ENCODE peak calls at places on chromosome 4, in five cellular contexts. M is WTC11, X is activated gamma-delta T cell treated with Interleukin-2 at 50 U/mL for 16 hours, P is aorta, H is GM12891. E is an unnamed sample.

GRCh38 chr4:98626350-98626749 is 32.1 kb downstream of the TSPAN5 start:
- DNase-seq in X (no peak), H (no peak), P (peak), M (peak), E (no peak)

GRCh38 chr4:110621839-110622751 is 782 bp downstream of the PITX2 start:
- DNase-seq in P (no peak), H (no peak), X (no peak), M (peak), E (no peak)

GRCh38 chr4:40828661-40829060 is 78.9 kb downstream of the NSUN7 start:
- DNase-seq in X (no peak), M (no peak), P (no peak), H (no peak), E (no peak)

GRCh38 chr4:183444953-183445543 is 612 bp downstream of the CDKN2AIP start:
- DNase-seq in P (peak), H (peak), X (no peak), M (peak), E (peak)

GRCh38 chr4:143618811-143619210 is 81.7 kb downstream of the FREM3 start:
- DNase-seq in H (no peak), M (no peak), P (no peak), X (no peak), E (no peak)

GRCh38 chr4:68613752-68614151 is 37.6 kb upstream of the UGT2B17 start:
- DNase-seq in P (no peak), X (no peak), H (no peak), M (no peak), E (no peak)

GRCh38 chr4:141885112-141885511 is 248.7 kb downstream of the IL15 start:
- DNase-seq in H (no peak), M (no peak), X (no peak), P (no peak), E (no peak)

GRCh38 chr4:4608214-4608537 is 66.3 kb upstream of the STX18 start:
- DNase-seq in M (no peak), X (no peak), H (no peak), P (no peak), E (no peak)

GRCh38 chr4:152316969-152317368 is 218.9 kb downstream of the FBXW7 start:
- DNase-seq in X (no peak), H (no peak), P (no peak), M (no peak), E (no peak)

GRCh38 chr4:152485726-152486276 is 50.1 kb downstream of the FBXW7 start:
- DNase-seq in X (no peak), H (no peak), M (no peak), P (no peak), E (no peak)

GRCh38 chr4:5524900-5525299 is 183.5 kb downstream of the EVC2 start:
- DNase-seq in H (no peak), X (no peak), P (no peak), M (no peak), E (no peak)

GRCh38 chr4:141647982-141648381 is 11.6 kb downstream of the IL15 start:
- DNase-seq in P (no peak), H (no peak), M (no peak), X (no peak), E (no peak)

GRCh38 chr4:52873861-52874343 is 11.8 kb downstream of the RASL11B start:
- DNase-seq in H (no peak), P (no peak), X (no peak), M (peak), E (no peak)

GRCh38 chr4:182880387-182881356 is 36.5 kb downstream of the DCTD start:
- DNase-seq in M (no peak), P (no peak), X (no peak), H (no peak), E (no peak)

GRCh38 chr4:7650606-7651400 is 216.1 kb upstream of the PSAPL1 start:
- DNase-seq in H (no peak), M (peak), X (no peak), P (peak), E (no peak)

GRCh38 chr4:85720736-85721135 is 245.8 kb downstream of the ARHGAP24 start:
- DNase-seq in M (no peak), P (no peak), X (no peak), H (no peak), E (no peak)

GRCh38 chr4:48372272-48372671 is 30.9 kb downstream of the SLAIN2 start:
- DNase-seq in M (no peak), H (no peak), P (no peak), X (no peak), E (no peak)

GRCh38 chr4:112889199-112889598 is 160.3 kb upstream of the ANK2 start:
- DNase-seq in X (no peak), P (no peak), H (no peak), M (no peak), E (no peak)

GRCh38 chr4:140472156-140472555 is 25.9 kb downstream of the MGAT4D start:
- DNase-seq in M (no peak), X (no peak), P (no peak), H (no peak), E (no peak)

GRCh38 chr4:104490770-104491395 is 3.8 kb downstream of the CXXC4 start:
- DNase-seq in P (peak), X (peak), M (peak), H (no peak), E (no peak)

GRCh38 chr4:20901851-20902250 is 201.6 kb downstream of the PACRGL start:
- DNase-seq in H (no peak), P (no peak), X (no peak), M (no peak), E (no peak)

GRCh38 chr4:61211781-61212180 is 11.7 kb downstream of the ADGRL3 start:
- DNase-seq in M (no peak), H (no peak), X (no peak), P (no peak), E (no peak)

GRCh38 chr4:151835467-151835866 is 74.7 kb upstream of the GATB start:
- DNase-seq in M (no peak), P (no peak), H (no peak), X (no peak), E (no peak)

GRCh38 chr4:151700566-151701316 is 60.1 kb downstream of the GATB start:
- DNase-seq in P (no peak), X (no peak), H (no peak), M (no peak), E (no peak)

GRCh38 chr4:81628489-81628888 is 156.8 kb upstream of the RASGEF1B start:
- DNase-seq in M (no peak), P (no peak), H (no peak), X (no peak), E (no peak)

E was measured in GM12892.